ENCODE peak calls at places on chromosome 2, in nine cellular contexts. N is psoas muscle; S is HT1080; G is stimulated activated CD4-positive, alpha-beta T cell treated with anti-CD3 and anti-CD28 coated beads, TNF-alpha, amount 100 ng/mL, for 1 hour; V is posterior cingulate gyrus; F is stimulated activated CD8-positive, alpha-beta memory T cell treated with anti-CD3 and anti-CD28 coated beads, Interleukin-15, amount 100 ng/mL, for 4 hours; H is NCI-H1930; Y is fibroblast of lung; T is germinal center. Z is an unnamed sample.

GRCh38 chr2:73963385-73964120 is 21.2 kb upstream of the TET3 start:
- DNase-seq in N (no peak), S (no peak), G (no peak), V (no peak), F (no peak), H (no peak), Y (no peak), T (no peak), Z (no peak)

GRCh38 chr2:54524236-54524991 is 68.3 kb downstream of the SPTBN1 start:
- DNase-seq in N (no peak), S (peak; percentile 85), G (no peak), V (no peak), F (no peak), H (no peak), Y (peak; percentile 72), T (no peak), Z (peak; percentile 29)

GRCh38 chr2:204535356-204535755 is 9.9 kb upstream of the PARD3B start:
- DNase-seq in N (no peak), S (no peak), G (no peak), V (no peak), F (no peak), H (no peak), Y (no peak), T (no peak), Z (no peak)

GRCh38 chr2:128457716-128458115 is 139.0 kb upstream of the HS6ST1 start:
- DNase-seq in N (no peak), S (no peak), G (no peak), V (no peak), F (no peak), H (no peak), Y (no peak), T (no peak), Z (no peak)

GRCh38 chr2:10336283-10336682 is 33.6 kb downstream of the HPCAL1 start:
- DNase-seq in N (no peak), S (no peak), G (no peak), V (no peak), F (no peak), H (no peak), Y (no peak), T (no peak), Z (no peak)

GRCh38 chr2:191560594-191560993 is 117.3 kb upstream of the NABP1 start:
- DNase-seq in N (no peak), S (no peak), G (no peak), V (no peak), F (no peak), H (no peak), Y (no peak), T (no peak), Z (no peak)

GRCh38 chr2:77800410-77800809 is 278.2 kb upstream of the LRRTM4 start:
- DNase-seq in N (no peak), S (no peak), G (no peak), V (no peak), F (no peak), H (no peak), Y (no peak), T (no peak), Z (no peak)

GRCh38 chr2:177830881-177831386 is 241.6 kb downstream of the PDE11A start:
- DNase-seq in N (no peak), S (no peak), G (no peak), V (no peak), F (no peak), H (peak; percentile 26), Y (no peak), T (no peak), Z (peak; percentile 18)

GRCh38 chr2:96556441-96557330 is 20.1 kb downstream of the ARID5A start:
- DNase-seq in N (peak; percentile 56), S (peak; percentile 92), G (no peak), V (no peak), F (peak; percentile 21), H (no peak), Y (peak; percentile 57), T (no peak), Z (no peak)

GRCh38 chr2:172698041-172698863 is 37.4 kb upstream of the RAPGEF4 start:
- DNase-seq in N (no peak), S (peak; percentile 98), G (no peak), V (no peak), F (no peak), H (no peak), Y (peak; percentile 89), T (no peak), Z (no peak)

GRCh38 chr2:159046966-159047365 is 78.5 kb downstream of the TANC1 start:
- DNase-seq in N (no peak), S (peak; percentile 64), G (no peak), V (no peak), F (no peak), H (no peak), Y (peak; percentile 61), T (no peak), Z (no peak)

GRCh38 chr2:196479350-196479749 is 160.2 kb upstream of the CCDC150 start:
- DNase-seq in N (no peak), S (peak; percentile 23), G (no peak), V (no peak), F (no peak), H (no peak), Y (no peak), T (no peak), Z (no peak)

GRCh38 chr2:64565949-64566705 is 42.0 kb downstream of the AFTPH start:
- DNase-seq in N (no peak), S (no peak), G (no peak), V (no peak), F (no peak), H (peak; percentile 9), Y (no peak), T (no peak), Z (no peak)

GRCh38 chr2:159090514-159091201 is 122.2 kb downstream of the TANC1 start:
- DNase-seq in N (no peak), S (peak; percentile 23), G (no peak), V (no peak), F (no peak), H (no peak), Y (no peak), T (no peak), Z (no peak)

GRCh38 chr2:25698752-25699151 is 25.4 kb upstream of the DTNB start:
- DNase-seq in N (no peak), S (peak; percentile 65), G (no peak), V (no peak), F (no peak), H (no peak), Y (no peak), T (no peak), Z (no peak)

GRCh38 chr2:69798909-69799526 is 30.4 kb upstream of the GMCL1 start:
- DNase-seq in N (no peak), S (peak; percentile 65), G (no peak), V (no peak), F (no peak), H (no peak), Y (peak; percentile 53), T (no peak), Z (no peak)

Z was measured in NCI-H2107.